ENCODE peak calls at places on chromosomes 2 and 18, in six cellular contexts. One of them, this sample, is unnamed. For H3K27me3, the result is how much of the 10 kb centered on the place peaks cover.

GRCh38 chr2:216985658-216986141 is 125.8 kb upstream of the TNP1 start:
- DNase-seq in H1: peak
- DNase-seq in mesendoderm: peak
- DNase-seq in IMR-90: no peak
- DNase-seq in H9: peak
- DNase-seq in neuronal stem cell: peak
- DNase-seq in this sample: no peak

GRCh38 chr2:59041139-59041538 is 800.0 kb upstream of the FANCL start:
- DNase-seq in neuronal stem cell: no peak
- DNase-seq in mesendoderm: no peak
- DNase-seq in H1: no peak
- DNase-seq in H9: no peak
- DNase-seq in IMR-90: no peak
- DNase-seq in this sample: no peak

GRCh38 chr2:70123051-70123828 is 36.0 kb downstream of the PCBP1 start:
- DNase-seq in H9: peak
- DNase-seq in IMR-90: peak
- DNase-seq in mesendoderm: peak
- DNase-seq in neuronal stem cell: peak
- DNase-seq in H1: peak
- DNase-seq in this sample: peak

GRCh38 chr2:41782306-41783158 is 265.3 kb upstream of the PKDCC start:
- DNase-seq in H1: no peak
- DNase-seq in IMR-90: peak
- DNase-seq in H9: no peak
- DNase-seq in neuronal stem cell: peak
- DNase-seq in mesendoderm: peak
- DNase-seq in this sample: peak

GRCh38 chr2:26582890-26583289 is 58.3 kb downstream of the CIB4 start:
- DNase-seq in IMR-90: no peak
- DNase-seq in H9: no peak
- DNase-seq in H1: no peak
- DNase-seq in neuronal stem cell: no peak
- DNase-seq in mesendoderm: no peak
- DNase-seq in this sample: no peak

GRCh38 chr2:100606740-100607343 is 44.0 kb downstream of the PDCL3 start:
- DNase-seq in H1: peak
- DNase-seq in mesendoderm: peak
- DNase-seq in IMR-90: peak
- DNase-seq in H9: peak
- DNase-seq in neuronal stem cell: peak
- DNase-seq in this sample: peak

GRCh38 chr2:215929602-215930335 is 83.6 kb downstream of the MREG start:
- DNase-seq in neuronal stem cell: no peak
- DNase-seq in H9: no peak
- DNase-seq in mesendoderm: peak
- DNase-seq in IMR-90: peak
- DNase-seq in H1: peak
- DNase-seq in this sample: peak

GRCh38 chr2:216774180-216774579 is 78.8 kb upstream of the IGFBP5 start:
- DNase-seq in IMR-90: no peak
- DNase-seq in neuronal stem cell: no peak
- DNase-seq in H9: no peak
- DNase-seq in mesendoderm: no peak
- DNase-seq in H1: no peak
- DNase-seq in this sample: no peak

GRCh38 chr2:189661957-189662321 is 680 bp downstream of the ASNSD1 start:
- DNase-seq in neuronal stem cell: no peak
- DNase-seq in H9: no peak
- DNase-seq in H1: no peak
- DNase-seq in IMR-90: no peak
- DNase-seq in mesendoderm: no peak
- DNase-seq in this sample: no peak

GRCh38 chr2:218216336-218216673 is 684 bp upstream of the ARPC2 start:
- DNase-seq in H1: no peak
- DNase-seq in H9: no peak
- DNase-seq in neuronal stem cell: no peak
- DNase-seq in mesendoderm: no peak
- DNase-seq in IMR-90: no peak
- DNase-seq in this sample: no peak

GRCh38 chr2:23578964-23579671 is 194.1 kb downstream of the KLHL29 start:
- DNase-seq in IMR-90: no peak
- DNase-seq in mesendoderm: no peak
- DNase-seq in neuronal stem cell: no peak
- DNase-seq in H9: no peak
- DNase-seq in H1: no peak
- DNase-seq in this sample: no peak

GRCh38 chr2:59339121-59339836 is 1098.2 kb upstream of the FANCL start:
- DNase-seq in H1: no peak
- DNase-seq in H9: no peak
- DNase-seq in neuronal stem cell: no peak
- DNase-seq in mesendoderm: no peak
- DNase-seq in IMR-90: no peak
- DNase-seq in this sample: no peak

GRCh38 chr2:174826051-174826450 is 61.8 kb upstream of the CHRNA1 start:
- DNase-seq in IMR-90: no peak
- DNase-seq in H9: no peak
- DNase-seq in mesendoderm: no peak
- DNase-seq in neuronal stem cell: no peak
- DNase-seq in H1: no peak
- DNase-seq in this sample: peak

GRCh38 chr2:240461471-240462072 is 26.1 kb downstream of the GPC1 start:
- DNase-seq in neuronal stem cell: no peak
- DNase-seq in IMR-90: no peak
- DNase-seq in H1: no peak
- DNase-seq in mesendoderm: no peak
- DNase-seq in H9: no peak
- DNase-seq in this sample: no peak

DNA sequence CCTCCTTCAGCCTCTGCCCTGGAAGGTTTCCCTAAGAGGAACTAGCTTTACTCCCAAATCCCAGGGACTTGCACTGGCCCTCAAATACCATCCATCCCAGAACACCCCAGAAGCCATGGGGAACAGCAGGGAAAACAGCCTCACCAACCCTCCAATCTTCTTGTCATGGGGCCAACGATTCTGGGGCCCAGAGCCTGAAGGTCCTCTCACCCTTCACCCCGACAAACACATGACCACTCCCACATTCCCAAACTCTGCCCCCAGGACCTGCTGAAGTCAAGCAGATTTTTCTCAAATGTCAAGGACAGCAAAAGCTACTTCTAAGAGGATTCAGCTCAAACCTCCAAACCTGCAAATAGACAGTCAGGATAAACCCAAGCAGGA is 143.5 kb downstream of the ZFP36L2 start:
- DNase-seq in mesendoderm: no peak
- DNase-seq in neuronal stem cell: no peak
- DNase-seq in H9: no peak
- DNase-seq in IMR-90: no peak
- DNase-seq in H1: no peak
- DNase-seq in this sample: no peak
- H2BK15ac ChIP-seq in mesendoderm: no peak
- H2BK15ac ChIP-seq in neuronal stem cell: peak
- H2BK15ac ChIP-seq in H9: no peak
- H2BK15ac ChIP-seq in IMR-90: peak
- H2BK15ac ChIP-seq in H1: peak
- H2BK15ac ChIP-seq in this sample: peak

DNA sequence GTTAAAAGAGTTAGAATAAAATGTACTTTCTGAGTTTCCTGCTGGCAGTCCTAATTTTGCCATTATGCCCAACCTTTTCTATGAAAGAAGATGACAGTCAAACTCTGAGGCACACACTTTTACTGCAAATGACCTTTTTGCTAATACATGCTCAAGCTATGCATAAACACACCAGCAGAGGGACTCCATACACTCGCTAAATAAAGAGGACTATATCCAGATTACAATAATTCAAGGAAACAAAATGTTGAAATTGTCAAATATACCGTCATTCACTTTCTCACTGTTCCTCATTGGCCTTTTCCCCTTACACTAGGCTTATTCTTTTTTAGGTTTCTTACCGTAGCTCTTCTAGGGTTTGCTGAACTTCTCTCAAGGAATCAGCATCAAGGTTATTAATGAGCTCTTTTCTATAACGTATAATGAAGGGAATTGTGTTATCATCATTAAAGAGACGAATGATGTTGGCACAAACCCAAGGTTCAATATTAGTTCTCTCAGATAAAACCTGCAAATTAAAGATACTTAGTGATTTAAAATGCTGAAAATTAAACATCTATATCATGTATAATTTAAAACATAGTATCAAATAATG is 25.7 kb downstream of the SRBD1 start:
- DNase-seq in H1: no peak
- DNase-seq in H9: no peak
- DNase-seq in mesendoderm: peak
- DNase-seq in IMR-90: peak
- DNase-seq in neuronal stem cell: no peak
- DNase-seq in this sample: peak
- H3K27me3 ChIP-seq in H1: under half
- H3K27me3 ChIP-seq in H9: under half
- H3K27me3 ChIP-seq in mesendoderm: under half
- H3K27me3 ChIP-seq in IMR-90: under half
- H3K27me3 ChIP-seq in neuronal stem cell: under half
- H3K27me3 ChIP-seq in this sample: under half

GRCh38 chr18:57930476-57930875 is 113.5 kb upstream of the NEDD4L start:
- DNase-seq in mesendoderm: no peak
- DNase-seq in neuronal stem cell: no peak
- DNase-seq in H9: no peak
- DNase-seq in H1: no peak
- DNase-seq in IMR-90: no peak
- DNase-seq in this sample: no peak

GRCh38 chr18:57931038-57931437 is 113.0 kb upstream of the NEDD4L start:
- DNase-seq in H1: no peak
- DNase-seq in mesendoderm: no peak
- DNase-seq in neuronal stem cell: no peak
- DNase-seq in H9: no peak
- DNase-seq in IMR-90: no peak
- DNase-seq in this sample: no peak

GRCh38 chr18:57929922-57930321 is 114.1 kb upstream of the NEDD4L start:
- DNase-seq in IMR-90: no peak
- DNase-seq in H1: no peak
- DNase-seq in mesendoderm: no peak
- DNase-seq in neuronal stem cell: no peak
- DNase-seq in H9: no peak
- DNase-seq in this sample: no peak

GRCh38 chr18:57927511-57927910 is 116.5 kb upstream of the NEDD4L start:
- DNase-seq in IMR-90: no peak
- DNase-seq in neuronal stem cell: no peak
- DNase-seq in H1: no peak
- DNase-seq in mesendoderm: no peak
- DNase-seq in H9: no peak
- DNase-seq in this sample: no peak

DNA sequence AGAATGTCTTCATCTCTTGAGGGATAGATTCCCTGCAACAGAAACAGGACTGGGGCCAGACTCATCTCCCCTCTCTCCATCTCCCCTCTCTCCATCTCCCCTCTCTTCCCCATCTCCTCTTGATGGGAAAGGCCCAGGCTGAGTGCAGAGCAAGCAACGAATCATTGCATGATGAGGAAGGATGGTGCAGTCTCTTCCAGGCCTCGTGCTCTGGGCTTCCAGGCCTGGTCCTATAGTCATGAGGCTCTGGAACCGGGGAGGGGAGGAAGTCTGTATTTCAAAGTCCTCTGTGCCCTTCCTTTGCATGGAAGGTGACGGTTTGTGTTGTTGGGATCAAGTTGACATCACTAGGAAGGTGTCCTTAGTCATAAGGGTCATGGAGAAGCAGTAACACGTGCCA is 115.6 kb upstream of the NEDD4L start:
- DNase-seq in neuronal stem cell: no peak
- DNase-seq in H1: no peak
- DNase-seq in mesendoderm: no peak
- DNase-seq in H9: no peak
- DNase-seq in IMR-90: no peak
- DNase-seq in this sample: no peak
- H2BK15ac ChIP-seq in neuronal stem cell: no peak
- H2BK15ac ChIP-seq in H1: no peak
- H2BK15ac ChIP-seq in mesendoderm: no peak
- H2BK15ac ChIP-seq in H9: no peak
- H2BK15ac ChIP-seq in IMR-90: peak
- H2BK15ac ChIP-seq in this sample: no peak

GRCh38 chr2:205719864-205720263 is 37.6 kb downstream of the NRP2 start:
- DNase-seq in H9: no peak
- DNase-seq in mesendoderm: no peak
- DNase-seq in neuronal stem cell: no peak
- DNase-seq in IMR-90: no peak
- DNase-seq in H1: no peak
- DNase-seq in this sample: no peak

GRCh38 chr2:205722538-205722878 is 40.2 kb downstream of the NRP2 start:
- DNase-seq in IMR-90: no peak
- DNase-seq in H1: no peak
- DNase-seq in mesendoderm: peak
- DNase-seq in H9: no peak
- DNase-seq in neuronal stem cell: peak
- DNase-seq in this sample: no peak

GRCh38 chr2:205720451-205720902 is 38.2 kb downstream of the NRP2 start:
- DNase-seq in H1: peak
- DNase-seq in IMR-90: no peak
- DNase-seq in H9: no peak
- DNase-seq in mesendoderm: peak
- DNase-seq in neuronal stem cell: peak
- DNase-seq in this sample: no peak

GRCh38 chr2:205723174-205723573 is 40.9 kb downstream of the NRP2 start:
- DNase-seq in H9: no peak
- DNase-seq in IMR-90: peak
- DNase-seq in mesendoderm: no peak
- DNase-seq in neuronal stem cell: no peak
- DNase-seq in H1: no peak
- DNase-seq in this sample: no peak

GRCh38 chr2:205721057-205721767 is 38.9 kb downstream of the NRP2 start:
- DNase-seq in H9: peak
- DNase-seq in IMR-90: no peak
- DNase-seq in neuronal stem cell: no peak
- DNase-seq in mesendoderm: peak
- DNase-seq in H1: no peak
- DNase-seq in this sample: no peak
- H3K27me3 ChIP-seq in H9: under half
- H3K27me3 ChIP-seq in IMR-90: under half
- H3K27me3 ChIP-seq in neuronal stem cell: under half
- H3K27me3 ChIP-seq in mesendoderm: under half
- H3K27me3 ChIP-seq in H1: under half
- H3K27me3 ChIP-seq in this sample: under half

DNA sequence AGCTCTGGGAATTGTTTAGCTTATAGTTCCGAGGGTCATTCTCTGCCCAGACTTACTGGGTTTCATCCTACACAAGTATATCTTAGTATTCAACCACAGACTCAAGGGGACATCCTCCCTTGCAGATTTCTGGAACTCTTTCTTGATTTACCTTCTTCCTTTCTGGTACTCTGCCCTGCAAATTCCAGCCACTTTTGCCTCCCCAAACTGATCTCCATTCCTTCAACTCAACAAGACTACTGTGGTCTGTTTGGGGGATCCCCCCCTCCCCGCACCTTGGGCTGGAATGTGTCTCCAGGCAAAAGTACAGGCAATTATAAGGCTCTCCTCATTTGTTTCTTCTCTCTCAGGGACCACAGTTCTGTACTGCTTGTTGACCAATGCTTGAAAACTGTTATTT is 13.4 kb downstream of the PHOSPHO2 start:
- DNase-seq in H1: no peak
- DNase-seq in mesendoderm: no peak
- DNase-seq in H9: no peak
- DNase-seq in IMR-90: no peak
- DNase-seq in neuronal stem cell: no peak
- DNase-seq in this sample: no peak
- H2BK15ac ChIP-seq in H1: no peak
- H2BK15ac ChIP-seq in mesendoderm: no peak
- H2BK15ac ChIP-seq in H9: no peak
- H2BK15ac ChIP-seq in IMR-90: no peak
- H2BK15ac ChIP-seq in neuronal stem cell: no peak
- H2BK15ac ChIP-seq in this sample: no peak